ENCODE peak calls at places on chromosomes 12 and 14, in seven cellular contexts. C is endothelial cell; J is activated naive CD4-positive, alpha-beta T cell; V is lung microvascular endothelial cell; S is stimulated activated CD4-positive, alpha-beta T cell treated with anti-CD3 and anti-CD28 coated beads, Interleukin-2, amount 100 ng/mL, for 24 hours; W is activated gamma-delta T cell treated with anti-CD3 and anti-CD28 coated beads, Interleukin-2, amount 50 U/mL, for 16 hours; F is SK-MEL-5. G is an unnamed sample.
A peak's percentile ranks its signal among the peaks of the same experiment; 100 is the strongest.

GRCh38 chr14:75884198-75884611 is 97.6 kb downstream of the TGFB3 start:
- DNase-seq in C (peak; percentile 8), J (no peak), V (peak; percentile 37), S (no peak), W (no peak), F (peak; percentile 45), G (no peak)

GRCh38 chr12:123761841-123762714 is at the start of gene DNAH10:
- DNase-seq in C (peak; percentile 82), J (no peak), V (peak; percentile 31), S (peak; percentile 44), W (peak; percentile 24), F (no peak), G (peak; percentile 62)

GRCh38 chr12:41910578-41911331 is 233.9 kb downstream of the GXYLT1 start:
- DNase-seq in C (no peak), J (no peak), V (no peak), S (no peak), W (no peak), F (no peak), G (no peak)

GRCh38 chr12:6326316-6326959 is 15.4 kb downstream of the TNFRSF1A start:
- DNase-seq in C (peak; percentile 51), J (no peak), V (peak; percentile 76), S (no peak), W (no peak), F (peak; percentile 86), G (no peak)

GRCh38 chr12:107468182-107468581 is 217.4 kb upstream of the PWP1 start:
- DNase-seq in C (no peak), J (no peak), V (no peak), S (no peak), W (no peak), F (no peak), G (no peak)

GRCh38 chr12:95789126-95790024 is 1.2 kb downstream of the NTN4 start:
- DNase-seq in C (peak; percentile 18), J (no peak), V (peak; percentile 38), S (no peak), W (no peak), F (no peak), G (peak; percentile 59)

GRCh38 chr14:45610303-45610702 is 357.3 kb upstream of the MIS18BP1 start:
- DNase-seq in C (no peak), J (no peak), V (no peak), S (no peak), W (no peak), F (peak; percentile 66), G (no peak)

GRCh38 chr12:93766802-93767523 is 89.8 kb downstream of the CRADD start:
- DNase-seq in C (no peak), J (no peak), V (peak; percentile 71), S (peak; percentile 34), W (no peak), F (peak; percentile 89), G (no peak)

GRCh38 chr12:121184984-121185894 is 24.7 kb upstream of the P2RX4 start:
- DNase-seq in C (no peak), J (no peak), V (no peak), S (no peak), W (no peak), F (no peak), G (no peak)

GRCh38 chr12:91772411-91772810 is 373.2 kb downstream of the BTG1 start:
- DNase-seq in C (no peak), J (no peak), V (no peak), S (no peak), W (no peak), F (no peak), G (no peak)

GRCh38 chr12:48954061-48954460 is 3.2 kb downstream of the ARF3 start:
- DNase-seq in C (no peak), J (no peak), V (no peak), S (no peak), W (no peak), F (no peak), G (no peak)

GRCh38 chr12:29582156-29582555 is 84.7 kb upstream of the OVCH1 start:
- DNase-seq in C (no peak), J (no peak), V (no peak), S (no peak), W (no peak), F (no peak), G (no peak)

GRCh38 chr14:102450206-102451063 is 59.1 kb downstream of the ANKRD9 start:
- DNase-seq in C (no peak), J (no peak), V (no peak), S (no peak), W (no peak), F (peak; percentile 62), G (no peak)